ENCODE peak calls at places on chromosomes 5 and 9, in eight cellular contexts. I is coronary artery, D is omental fat pad, G is dorsolateral prefrontal cortex, K is lower lobe of right lung, Q is endothelial cell, W is heart right ventricle, P is fibroblast of mammary gland. M is an unnamed sample.

GRCh38 chr5:61784337-61784736 is 452.3 kb downstream of the ZSWIM6 start:
- DNase-seq in I (no peak), D (no peak), G (no peak), K (no peak), Q (no peak), W (no peak), P (peak; percentile 6), M (no peak)

GRCh38 chr5:172417983-172418630 is 36.2 kb downstream of the SH3PXD2B start:
- DNase-seq in I (peak; percentile 98), D (peak; percentile 76), G (peak; percentile 70), K (peak; percentile 88), Q (no peak), W (peak; percentile 84), P (peak; percentile 99), M (no peak)

GRCh38 chr9:85876628-85877027 is 64.3 kb upstream of the NAA35 start:
- DNase-seq in I (no peak), D (no peak), G (no peak), K (no peak), Q (no peak), W (no peak), P (peak; percentile 5), M (no peak)

GRCh38 chr5:108451269-108451668 is 69.4 kb upstream of the FBXL17 start:
- DNase-seq in I (no peak), D (no peak), G (no peak), K (no peak), Q (no peak), W (no peak), P (no peak), M (no peak)

GRCh38 chr5:27854243-27854852 is 816.0 kb upstream of the CDH9 start:
- DNase-seq in I (no peak), D (no peak), G (no peak), K (no peak), Q (no peak), W (no peak), P (no peak), M (no peak)

GRCh38 chr9:84153885-84154284 is 173.3 kb downstream of the RMI1 start:
- DNase-seq in I (no peak), D (no peak), G (no peak), K (no peak), Q (no peak), W (no peak), P (peak; percentile 55), M (no peak)

GRCh38 chr9:129322641-129323375 is 144.7 kb upstream of the IER5L start:
- DNase-seq in I (peak; percentile 22), D (no peak), G (no peak), K (no peak), Q (no peak), W (no peak), P (no peak), M (no peak)

GRCh38 chr9:91734371-91734981 is 215.6 kb downstream of the ROR2 start:
- DNase-seq in I (no peak), D (peak; percentile 85), G (peak; percentile 63), K (peak; percentile 73), Q (peak; percentile 82), W (peak; percentile 77), P (peak; percentile 68), M (peak; percentile 86)

GRCh38 chr5:142106061-142106460 is 2.5 kb upstream of the NDFIP1 start:
- DNase-seq in I (no peak), D (no peak), G (no peak), K (no peak), Q (no peak), W (no peak), P (peak; percentile 83), M (no peak)

GRCh38 chr5:31692561-31693221 is 53.8 kb downstream of the PDZD2 start:
- DNase-seq in I (no peak), D (no peak), G (peak; percentile 29), K (no peak), Q (no peak), W (peak; percentile 77), P (no peak), M (no peak)

GRCh38 chr5:88287302-88287701 is 18.7 kb upstream of the TMEM161B start:
- DNase-seq in I (no peak), D (no peak), G (no peak), K (no peak), Q (no peak), W (no peak), P (no peak), M (no peak)

GRCh38 chr9:122991370-122991830 is 42.1 kb upstream of the GPR21 start:
- DNase-seq in I (no peak), D (no peak), G (peak; percentile 27), K (no peak), Q (no peak), W (no peak), P (peak; percentile 95), M (no peak)

GRCh38 chr9:98839724-98840123 is 32.3 kb downstream of the GALNT12 start:
- DNase-seq in I (no peak), D (no peak), G (no peak), K (no peak), Q (no peak), W (no peak), P (no peak), M (no peak)

GRCh38 chr5:151628112-151628823 is 37.1 kb upstream of the FAT2 start:
- DNase-seq in I (no peak), D (no peak), G (no peak), K (no peak), Q (no peak), W (peak; percentile 26), P (no peak), M (no peak)

GRCh38 chr5:52725065-52725746 is 62.5 kb upstream of the ITGA1 start:
- DNase-seq in I (no peak), D (no peak), G (no peak), K (no peak), Q (no peak), W (no peak), P (no peak), M (no peak)

GRCh38 chr9:99403371-99403770 is 181.3 kb downstream of the SEC61B start:
- DNase-seq in I (no peak), D (no peak), G (no peak), K (no peak), Q (no peak), W (no peak), P (no peak), M (no peak)

GRCh38 chr5:172085738-172086137 is 79.3 kb upstream of the FBXW11 start:
- DNase-seq in I (peak; percentile 14), D (no peak), G (no peak), K (no peak), Q (no peak), W (no peak), P (no peak), M (no peak)

GRCh38 chr9:134178394-134178780 is 14.0 kb upstream of the RNU6ATAC start:
- DNase-seq in I (no peak), D (no peak), G (no peak), K (peak; percentile 31), Q (no peak), W (no peak), P (no peak), M (no peak)

GRCh38 chr5:131264453-131265200 is 774 bp downstream of the CDC42SE2 start:
- DNase-seq in I (peak; percentile 74), D (no peak), G (peak; percentile 21), K (peak; percentile 63), Q (peak; percentile 49), W (peak; percentile 31), P (no peak), M (peak; percentile 15)

GRCh38 chr9:95516221-95516735 is 493 bp downstream of the PTCH1 start:
- DNase-seq in I (no peak), D (no peak), G (no peak), K (no peak), Q (peak; percentile 42), W (peak; percentile 24), P (peak; percentile 19), M (peak; percentile 28)

GRCh38 chr5:52822437-52822836 is 34.7 kb downstream of the ITGA1 start:
- DNase-seq in I (peak; percentile 81), D (no peak), G (no peak), K (no peak), Q (no peak), W (peak; percentile 80), P (peak; percentile 59), M (no peak)

GRCh38 chr5:177336112-177336511 is 15.4 kb downstream of the LMAN2 start:
- DNase-seq in I (no peak), D (no peak), G (no peak), K (peak; percentile 46), Q (peak; percentile 55), W (no peak), P (peak; percentile 25), M (no peak)
- TF ChIP-seq CTCF in I (no peak), D (no peak), G (no peak), K (peak; percentile 15), Q (no peak), W (no peak), P (peak; percentile 20), M (peak; percentile 40)

DNA sequence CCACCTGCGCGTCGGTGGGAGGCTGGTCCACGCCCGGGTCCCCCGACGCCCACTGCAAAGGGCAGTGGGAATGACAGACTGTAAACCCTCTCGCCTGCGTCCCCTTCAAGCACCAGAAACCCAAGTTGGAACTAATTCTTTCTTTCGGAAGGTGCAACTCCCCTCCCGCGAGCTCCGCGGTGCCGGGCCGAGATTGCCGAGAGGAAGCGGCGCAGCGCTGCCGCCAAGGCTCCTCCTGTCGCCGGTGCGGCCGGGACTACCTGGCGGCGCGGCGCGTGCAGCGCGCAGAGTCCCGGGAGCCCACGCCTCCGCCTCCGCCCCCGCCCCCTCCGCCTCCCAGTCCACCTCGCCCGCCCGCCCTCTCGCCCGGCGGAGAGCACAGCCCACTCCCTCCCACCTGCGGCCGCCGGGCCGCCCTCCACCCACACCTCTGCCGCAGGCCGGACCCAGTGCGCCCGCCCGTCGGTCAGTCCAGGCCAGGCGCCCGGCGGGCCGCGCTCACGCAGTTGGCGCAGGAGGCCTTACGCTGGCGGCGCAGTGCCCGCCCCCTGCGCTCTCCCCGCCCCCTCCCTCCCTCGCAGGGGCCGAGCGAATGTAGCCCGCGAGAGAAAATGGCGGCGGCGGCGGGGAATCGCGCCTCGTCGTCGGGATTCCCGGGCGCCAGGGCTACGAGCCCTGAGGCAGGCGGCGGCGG is at the start of gene MAP3K1:
- DNase-seq in I (peak; percentile 84), D (no peak), G (peak; percentile 76), K (peak; percentile 94), Q (peak; percentile 89), W (peak; percentile 84), P (peak; percentile 48), M (peak; percentile 75)
- TF ChIP-seq CTCF in I (no peak), D (no peak), G (no peak), K (no peak), Q (no peak), W (no peak), P (no peak), M (no peak)

GRCh38 chr5:96520345-96520744 is 87.3 kb upstream of the PCSK1 start:
- DNase-seq in I (no peak), D (no peak), G (no peak), K (no peak), Q (no peak), W (no peak), P (no peak), M (no peak)

GRCh38 chr5:96517294-96517693 is 84.2 kb upstream of the PCSK1 start:
- DNase-seq in I (no peak), D (no peak), G (no peak), K (no peak), Q (no peak), W (no peak), P (peak; percentile 73), M (no peak)

GRCh38 chr5:96516631-96517071 is 83.6 kb upstream of the PCSK1 start:
- DNase-seq in I (no peak), D (no peak), G (no peak), K (no peak), Q (no peak), W (no peak), P (peak; percentile 88), M (no peak)
- TF ChIP-seq CTCF in I (no peak), D (no peak), G (no peak), K (no peak), Q (no peak), W (no peak), P (peak; percentile 36), M (no peak)

GRCh38 chr5:139513852-139514485 is 31.4 kb upstream of the STING1 start:
- DNase-seq in I (no peak), D (no peak), G (peak; percentile 25), K (no peak), Q (no peak), W (no peak), P (no peak), M (no peak)
- TF ChIP-seq CTCF in I (no peak), D (no peak), G (no peak), K (no peak), Q (peak; percentile 13), W (no peak), P (no peak), M (no peak)